ENCODE peak calls at places on chromosomes 16 and 17, in six cellular contexts. U is RPMI8226, W is thoracic aorta, G is NCI-H1930, D is T-helper 1 cell, H is ELR. P is an unnamed sample.

GRCh38 chr17:17423656-17424055 is 53.1 kb upstream of the MED9 start:
- DNase-seq in D (no peak), W (no peak), H (no peak), U (no peak), G (no peak), P (no peak)

GRCh38 chr17:75039238-75039637 is 7.5 kb downstream of the ATP5PD start:
- DNase-seq in H (no peak), U (no peak), W (no peak), G (no peak), D (no peak), P (no peak)

GRCh38 chr16:67989322-67990017 is 9.2 kb upstream of the DPEP3 start:
- DNase-seq in D (no peak), W (no peak), G (no peak), U (peak; percentile 19), H (no peak), P (no peak)

GRCh38 chr17:859461-860195 is 77.5 kb downstream of the MRM3 start:
- DNase-seq in W (no peak), U (no peak), G (no peak), H (peak; percentile 61), D (no peak), P (no peak)

GRCh38 chr17:78873519-78874340 is 29.3 kb downstream of the CEP295NL start:
- DNase-seq in U (peak; percentile 18), H (no peak), G (no peak), D (no peak), W (no peak), P (no peak)

GRCh38 chr16:81531415-81531814 is 86.8 kb downstream of the CMIP start:
- DNase-seq in W (no peak), H (no peak), D (no peak), U (no peak), G (no peak), P (no peak)

GRCh38 chr17:45900136-45900535 is 5.8 kb downstream of the MAPT start:
- DNase-seq in D (no peak), H (no peak), G (no peak), U (no peak), W (no peak), P (no peak)

GRCh38 chr17:27802962-27803680 is 2.8 kb upstream of the NOS2 start:
- DNase-seq in U (no peak), W (no peak), G (no peak), D (no peak), H (no peak), P (no peak)

GRCh38 chr16:12340151-12340733 is 363.7 kb downstream of the SNX29 start:
- DNase-seq in D (peak; percentile 8), W (no peak), U (peak; percentile 59), H (peak; percentile 79), G (peak; percentile 51), P (peak; percentile 8)

GRCh38 chr16:81940781-81941560 is 70.3 kb downstream of the SDR42E1 start:
- DNase-seq in H (peak; percentile 64), G (no peak), U (no peak), D (peak; percentile 7), W (no peak), P (no peak)

GRCh38 chr17:16926591-16927451 is 45.1 kb downstream of the TNFRSF13B start:
- DNase-seq in W (no peak), D (no peak), U (no peak), G (no peak), H (peak; percentile 26), P (no peak)

GRCh38 chr16:87790278-87791023 is 24.7 kb upstream of the KLHDC4 start:
- DNase-seq in H (peak; percentile 30), U (no peak), D (no peak), W (no peak), G (no peak), P (no peak)

GRCh38 chr17:48753794-48754499 is 25.4 kb upstream of the HOXB13 start:
- DNase-seq in D (no peak), U (no peak), W (no peak), G (no peak), H (peak; percentile 64), P (no peak)

GRCh38 chr16:60230666-60231065 is 1496.5 kb upstream of the GOT2 start:
- DNase-seq in H (peak; percentile 54), D (no peak), U (peak; percentile 13), G (no peak), W (no peak), P (no peak)

GRCh38 chr16:88050952-88051660 is 99.9 kb downstream of the BANP start:
- DNase-seq in U (no peak), D (no peak), H (no peak), G (no peak), W (no peak), P (no peak)

GRCh38 chr17:45225964-45226530 is 4.4 kb downstream of the FMNL1 start:
- DNase-seq in H (peak; percentile 65), U (peak; percentile 96), W (peak; percentile 20), D (peak; percentile 99), G (no peak), P (peak; percentile 80)

GRCh38 chr16:53129281-53130192 is 74.7 kb downstream of the CHD9 start:
- DNase-seq in H (no peak), W (no peak), D (no peak), U (peak; percentile 2), G (no peak), P (no peak)

GRCh38 chr16:85583491-85584181 is 29.5 kb upstream of the GSE1 start:
- DNase-seq in U (no peak), D (no peak), G (peak; percentile 65), H (peak; percentile 78), W (no peak), P (peak; percentile 58)

GRCh38 chr16:66418165-66418962 is 8.7 kb upstream of the BEAN1 start:
- DNase-seq in H (no peak), U (peak; percentile 35), G (no peak), W (no peak), D (no peak), P (no peak)

GRCh38 chr17:69560987-69561441 is 146.5 kb downstream of the MAP2K6 start:
- DNase-seq in U (no peak), G (no peak), W (no peak), D (no peak), H (peak; percentile 75), P (no peak)

GRCh38 chr17:63917646-63918045 is 993 bp downstream of the GH1 start:
- DNase-seq in W (no peak), U (no peak), D (no peak), H (no peak), G (no peak), P (no peak)

GRCh38 chr17:57463103-57463885 is 207.0 kb downstream of the MSI2 start:
- DNase-seq in H (peak; percentile 95), D (peak; percentile 90), W (no peak), G (no peak), U (no peak), P (no peak)

P was measured in CD8-positive, alpha-beta T cell.